ENCODE peak calls at places on chromosomes 3 and 15, in six cellular contexts. B, N, X, O, S and W are unnamed samples.

GRCh38 chr3:100396967-100397366 is 3.9 kb downstream of the TOMM70 start:
- DNase-seq in S (no peak), O (no peak), X (no peak), N (peak), B (no peak), W (no peak)

GRCh38 chr15:31079519-31079918 is 22.0 kb downstream of the TRPM1 start:
- DNase-seq in X (peak), B (no peak), N (no peak), O (no peak), S (no peak), W (no peak)

GRCh38 chr3:146334151-146334550 is 83.2 kb upstream of the PLSCR4 start:
- DNase-seq in X (peak), N (peak), S (no peak), O (peak), B (no peak), W (no peak)

GRCh38 chr3:10764314-10765051 is 51.5 kb upstream of the SLC6A11 start:
- DNase-seq in X (no peak), S (no peak), B (no peak), O (no peak), N (no peak), W (no peak)

GRCh38 chr3:184687363-184688049 is 24.4 kb downstream of the MAGEF1 start:
- DNase-seq in X (no peak), O (peak), B (peak), N (peak), S (no peak), W (no peak)

GRCh38 chr15:51172190-51172589 is 77.5 kb upstream of the TNFAIP8L3 start:
- DNase-seq in N (no peak), X (no peak), B (no peak), S (no peak), O (no peak), W (no peak)

GRCh38 chr3:180306691-180307090 is 270.0 kb upstream of the PEX5L start:
- DNase-seq in X (peak), N (no peak), O (no peak), B (no peak), S (no peak), W (no peak)

GRCh38 chr3:197513953-197514785 is 41.6 kb downstream of the BDH1 start:
- DNase-seq in O (no peak), S (no peak), X (peak), B (no peak), N (no peak), W (no peak)

GRCh38 chr15:51161491-51162260 is 67.0 kb upstream of the TNFAIP8L3 start:
- DNase-seq in B (no peak), O (no peak), X (no peak), N (no peak), S (no peak), W (no peak)

GRCh38 chr3:88678747-88679146 is 428.7 kb upstream of the EPHA3 start:
- DNase-seq in X (no peak), B (no peak), O (no peak), N (no peak), S (no peak), W (no peak)

GRCh38 chr3:8503871-8504610 is 2.4 kb downstream of the LMCD1 start:
- DNase-seq in S (no peak), X (no peak), B (no peak), O (no peak), N (no peak), W (no peak)

GRCh38 chr15:77696006-77696631 is 63.4 kb upstream of the LINGO1 start:
- DNase-seq in S (no peak), N (peak), X (no peak), B (no peak), O (no peak), W (no peak)

GRCh38 chr3:143658869-143659268 is 189.4 kb downstream of the SLC9A9 start:
- DNase-seq in N (no peak), S (no peak), O (no peak), B (no peak), X (peak), W (no peak)

GRCh38 chr3:44045476-44046275 is 196.0 kb upstream of the TOPAZ1 start:
- DNase-seq in N (no peak), S (no peak), O (no peak), B (no peak), X (peak), W (no peak)

GRCh38 chr3:2098398-2099027 is at the start of gene CNTN4:
- DNase-seq in B (no peak), S (no peak), N (peak), O (peak), X (no peak), W (no peak)

GRCh38 chr15:42911058-42911592 is 9.5 kb downstream of the TTBK2 start:
- DNase-seq in B (no peak), O (no peak), X (no peak), N (no peak), S (peak), W (no peak)

GRCh38 chr3:190586631-190587000 is 72.7 kb downstream of the IL1RAP start:
- DNase-seq in X (peak), B (no peak), S (no peak), O (no peak), N (no peak), W (no peak)

GRCh38 chr3:180828723-180829408 is 83.6 kb upstream of the FXR1 start:
- DNase-seq in O (no peak), B (no peak), S (no peak), N (no peak), X (no peak), W (no peak)

GRCh38 chr3:18725668-18726407 is 300.7 kb upstream of the SATB1 start:
- DNase-seq in S (no peak), O (no peak), B (peak), N (peak), X (no peak), W (no peak)

GRCh38 chr3:188749010-188749617 is 422.7 kb upstream of the TPRG1 start:
- DNase-seq in O (no peak), N (no peak), S (peak), B (peak), X (no peak), W (peak)

GRCh38 chr3:195094211-195094921 is 176.6 kb downstream of the XXYLT1 start:
- DNase-seq in S (no peak), N (no peak), X (no peak), O (no peak), B (no peak), W (no peak)

GRCh38 chr3:115646027-115646690 is 22.8 kb downstream of the GAP43 start:
- DNase-seq in O (no peak), S (no peak), B (no peak), X (no peak), N (no peak), W (no peak)

GRCh38 chr3:25610779-25611178 is 53.9 kb downstream of the TOP2B start:
- DNase-seq in S (no peak), X (no peak), N (no peak), O (no peak), B (no peak), W (no peak)
- H3K27ac ChIP-seq in S (no peak), X (no peak), N (no peak), O (no peak), B (no peak), W (no peak)

GRCh38 chr15:66761723-66762595 is 59.9 kb downstream of the SMAD6 start:
- DNase-seq in B (no peak), N (no peak), S (no peak), X (peak), O (no peak), W (no peak)
- H3K27ac ChIP-seq in B (no peak), N (peak), S (no peak), X (no peak), O (peak), W (no peak)

DNA sequence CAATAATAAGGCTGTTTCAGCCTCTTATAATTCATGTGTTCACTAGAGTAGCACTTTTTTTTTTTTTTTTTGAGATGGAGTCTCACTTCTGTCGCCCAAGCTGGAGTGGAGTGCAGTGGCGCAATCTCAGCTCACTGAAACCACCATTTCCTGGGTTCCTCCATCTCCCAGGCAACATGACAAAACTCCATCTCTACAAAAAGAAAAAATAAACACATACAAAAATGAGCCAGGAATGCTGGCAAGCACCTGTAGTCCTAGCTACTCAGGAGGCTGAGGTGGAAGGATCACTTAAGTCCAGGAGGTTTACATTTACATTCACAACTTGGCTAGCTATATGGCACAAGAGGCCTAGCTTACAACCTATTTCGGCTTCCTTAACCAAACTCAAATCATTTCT is 6.8 kb downstream of the USP4 start:
- DNase-seq in S (no peak), O (no peak), N (no peak), B (peak), X (peak), W (no peak)
- H3K27ac ChIP-seq in S (no peak), O (no peak), N (no peak), B (no peak), X (no peak), W (peak)

GRCh38 chr3:112306825-112307224 is 12.8 kb upstream of the SLC9C1 start:
- DNase-seq in N (no peak), B (no peak), X (no peak), O (no peak), S (no peak), W (no peak)

GRCh38 chr3:112302061-112302830 is 8.2 kb upstream of the SLC9C1 start:
- DNase-seq in S (no peak), B (no peak), N (no peak), X (no peak), O (no peak), W (no peak)

GRCh38 chr3:112304611-112305010 is 10.6 kb upstream of the SLC9C1 start:
- DNase-seq in N (no peak), X (no peak), O (no peak), S (no peak), B (no peak), W (no peak)

GRCh38 chr3:112302881-112303761 is 9.1 kb upstream of the SLC9C1 start:
- DNase-seq in S (no peak), N (no peak), B (no peak), O (no peak), X (no peak), W (no peak)

DNA sequence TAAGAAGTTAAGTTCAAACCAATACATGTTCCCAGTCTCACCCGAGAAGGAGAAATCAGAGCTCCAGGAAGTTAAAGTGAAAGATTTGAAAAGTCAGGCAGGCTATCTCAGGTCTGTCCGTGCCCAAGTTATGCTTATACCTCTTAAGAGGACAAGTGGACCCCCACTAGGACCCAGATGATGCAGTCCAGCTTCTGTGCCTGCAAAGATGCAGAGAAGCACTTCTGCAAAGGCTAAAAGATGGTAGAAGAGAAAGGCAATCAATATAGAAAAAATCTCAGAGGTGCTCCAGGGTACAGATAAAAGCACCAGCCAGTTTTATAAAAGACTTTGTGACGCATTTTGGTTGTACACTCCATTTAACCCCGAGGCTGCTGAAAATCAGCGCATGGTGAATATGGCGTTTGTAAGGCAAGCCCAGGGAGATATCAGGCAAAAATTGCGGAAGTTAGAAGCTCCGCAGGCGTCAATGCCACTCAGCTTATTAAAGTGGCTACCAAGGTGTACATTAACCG is 9.9 kb upstream of the SLC9C1 start:
- DNase-seq in X (no peak), N (no peak), S (no peak), O (peak), B (peak), W (no peak)
- H3K27ac ChIP-seq in X (no peak), N (no peak), S (no peak), O (peak), B (no peak), W (no peak)

GRCh38 chr15:98978153-98978552 is 29.4 kb downstream of the PGPEP1L start:
- DNase-seq in X (peak), O (no peak), S (no peak), B (no peak), N (no peak), W (no peak)
- H3K27ac ChIP-seq in X (no peak), O (no peak), S (no peak), B (no peak), N (no peak), W (no peak)